ENCODE peak calls at places on chromosomes 16 and 17, in six cellular contexts. P, X, M, A, E and B are unnamed samples.

GRCh38 chr17:83012873-83013778 is 66.3 kb upstream of the METRNL start:
- DNase-seq in P (peak; percentile 99), X (no peak), M (no peak), A (no peak), E (no peak), B (no peak)

GRCh38 chr16:57394444-57394843 is 10.1 kb upstream of the CCL17 start:
- DNase-seq in P (no peak), X (no peak), M (no peak), A (peak; percentile 63), E (no peak), B (no peak)

GRCh38 chr16:49592507-49593422 is 219.2 kb downstream of the C16orf78 start:
- DNase-seq in P (peak; percentile 91), X (no peak), M (no peak), A (peak; percentile 41), E (no peak), B (peak; percentile 85)

GRCh38 chr17:47948706-47949196 is 7.4 kb downstream of the PNPO start:
- DNase-seq in P (no peak), X (no peak), M (no peak), A (peak; percentile 52), E (no peak), B (no peak)

GRCh38 chr16:63921737-63922136 is 1200.1 kb downstream of the CDH11 start:
- DNase-seq in P (peak; percentile 14), X (no peak), M (no peak), A (no peak), E (no peak), B (no peak)

GRCh38 chr16:23398987-23399805 is 53.8 kb downstream of the COG7 start:
- DNase-seq in P (no peak), X (no peak), M (peak; percentile 34), A (no peak), E (peak; percentile 66), B (peak; percentile 93)

GRCh38 chr17:40915199-40915661 is 22.2 kb downstream of the KRT23 start:
- DNase-seq in P (no peak), X (no peak), M (no peak), A (peak; percentile 49), E (no peak), B (no peak)

GRCh38 chr17:7107795-7108559 is 6.6 kb downstream of the ASGR2 start:
- DNase-seq in P (peak; percentile 62), X (no peak), M (no peak), A (no peak), E (no peak), B (no peak)

GRCh38 chr17:36942031-36942599 is 4.8 kb downstream of the LHX1 start:
- DNase-seq in P (peak; percentile 59), X (no peak), M (no peak), A (no peak), E (no peak), B (peak; percentile 62)

GRCh38 chr17:10033449-10033848 is 128.4 kb upstream of the RCVRN start:
- DNase-seq in P (no peak), X (no peak), M (no peak), A (no peak), E (no peak), B (no peak)

GRCh38 chr16:54135361-54136275 is 151.0 kb downstream of the IRX3 start:
- DNase-seq in P (peak; percentile 82), X (no peak), M (no peak), A (no peak), E (no peak), B (no peak)

GRCh38 chr16:51648521-51648920 is 497.5 kb upstream of the SALL1 start:
- DNase-seq in P (no peak), X (no peak), M (no peak), A (no peak), E (no peak), B (no peak)

GRCh38 chr16:68445458-68445857 is 2.9 kb downstream of the SMPD3 start:
- DNase-seq in P (peak; percentile 84), X (no peak), M (no peak), A (no peak), E (peak; percentile 55), B (peak; percentile 94)

GRCh38 chr16:923184-923583 is 47.6 kb downstream of the LMF1 start:
- DNase-seq in P (no peak), X (no peak), M (no peak), A (no peak), E (no peak), B (no peak)

GRCh38 chr16:8519643-8520042 is 70.7 kb downstream of the TMEM114 start:
- DNase-seq in P (no peak), X (no peak), M (no peak), A (no peak), E (no peak), B (no peak)

DNA sequence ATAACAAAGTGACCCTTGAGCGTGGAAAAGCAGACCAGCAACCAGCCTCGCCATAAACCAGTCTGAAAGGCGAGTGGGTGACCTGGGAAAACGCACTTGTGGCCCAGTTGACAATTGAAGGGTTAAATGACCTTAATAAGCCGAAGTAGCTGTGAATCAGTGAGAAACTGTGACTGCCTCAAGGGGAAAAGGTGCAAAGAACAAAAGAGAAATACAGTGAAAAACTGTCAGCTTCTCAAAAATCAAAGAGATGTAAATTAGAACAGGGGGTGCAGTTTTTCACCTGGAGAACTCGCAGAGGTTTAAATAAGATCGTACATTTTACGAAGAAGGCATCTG is 124.1 kb downstream of the CMIP start:
- DNase-seq in P (no peak), X (no peak), M (no peak), A (no peak), E (no peak), B (no peak)
- H3K4me1 ChIP-seq in P (peaks cover 28% of the 10 kb centered on the region), X (no peaks in the 10 kb centered on the region), M (peaks cover 9% of the 10 kb centered on the region), A (peaks cover 12% of the 10 kb centered on the region), E (peaks cover 16% of the 10 kb centered on the region), B (no peaks in the 10 kb centered on the region)

GRCh38 chr16:27432600-27432957 is 30.6 kb downstream of the IL21R start:
- DNase-seq in P (peak; percentile 97), X (no peak), M (no peak), A (no peak), E (peak; percentile 6), B (no peak)
- H3K4me1 ChIP-seq in P (peaks cover 9% of the 10 kb centered on the region), X (peaks cover 6% of the 10 kb centered on the region), M (no peaks in the 10 kb centered on the region), A (no peaks in the 10 kb centered on the region), E (no peaks in the 10 kb centered on the region), B (no peaks in the 10 kb centered on the region)

GRCh38 chr17:12530126-12530525 is 135.6 kb upstream of the MYOCD start:
- DNase-seq in P (no peak), X (no peak), M (no peak), A (no peak), E (no peak), B (no peak)
- H3K4me1 ChIP-seq in P (no peaks in the 10 kb centered on the region), X (no peaks in the 10 kb centered on the region), M (no peaks in the 10 kb centered on the region), A (no peaks in the 10 kb centered on the region), E (no peaks in the 10 kb centered on the region), B (no peaks in the 10 kb centered on the region)

GRCh38 chr17:81097134-81097942 is 62.4 kb downstream of the BAIAP2 start:
- DNase-seq in P (peak; percentile 99), X (peak; percentile 59), M (peak; percentile 76), A (peak; percentile 94), E (peak; percentile 71), B (peak; percentile 72)

GRCh38 chr17:81095608-81095888 is 60.6 kb downstream of the BAIAP2 start:
- DNase-seq in P (no peak), X (no peak), M (no peak), A (no peak), E (no peak), B (no peak)

GRCh38 chr17:81096741-81097133 is 61.8 kb downstream of the BAIAP2 start:
- DNase-seq in P (no peak), X (no peak), M (no peak), A (no peak), E (no peak), B (no peak)

GRCh38 chr17:81099888-81100287 is 64.9 kb downstream of the BAIAP2 start:
- DNase-seq in P (no peak), X (no peak), M (no peak), A (no peak), E (no peak), B (no peak)

DNA sequence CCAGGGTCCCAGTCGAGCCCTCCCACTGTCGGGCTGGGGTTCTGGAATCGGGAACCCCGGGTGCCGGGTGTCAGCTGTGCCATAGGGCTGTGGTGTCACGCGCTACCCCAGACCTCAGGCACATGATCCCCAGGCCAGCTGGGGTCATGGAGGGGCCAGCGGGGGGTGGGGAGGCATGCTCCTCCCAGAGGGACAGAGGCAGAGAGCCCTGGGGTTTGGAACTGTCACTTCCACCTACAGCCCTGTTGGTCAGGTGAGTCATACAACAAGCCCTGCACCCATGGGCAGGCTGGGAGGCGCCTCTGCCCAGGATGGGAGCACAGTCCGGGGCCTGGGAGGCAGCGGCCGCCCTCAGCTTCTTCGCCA is 63.0 kb downstream of the BAIAP2 start:
- DNase-seq in P (peak; percentile 97), X (no peak), M (peak; percentile 34), A (peak; percentile 40), E (no peak), B (no peak)
- H3K4me1 ChIP-seq in P (peaks cover 42% of the 10 kb centered on the region), X (peaks cover 60% of the 10 kb centered on the region), M (peaks cover 28% of the 10 kb centered on the region), A (peaks cover 44% of the 10 kb centered on the region), E (peaks cover 12% of the 10 kb centered on the region), B (peaks cover 6% of the 10 kb centered on the region)

GRCh38 chr17:66413564-66414520 is 111.4 kb downstream of the PRKCA start:
- DNase-seq in P (no peak), X (no peak), M (no peak), A (no peak), E (no peak), B (no peak)
- H3K4me1 ChIP-seq in P (no peaks in the 10 kb centered on the region), X (peaks cover 34% of the 10 kb centered on the region), M (no peaks in the 10 kb centered on the region), A (peaks cover 8% of the 10 kb centered on the region), E (peaks cover 4% of the 10 kb centered on the region), B (no peaks in the 10 kb centered on the region)

GRCh38 chr17:78197147-78197830 is 10.1 kb downstream of the AFMID start:
- DNase-seq in P (peak; percentile 19), X (no peak), M (peak; percentile 42), A (no peak), E (no peak), B (no peak)

GRCh38 chr17:78186689-78187595 is at the start of the genes AFMID and TK1:
- DNase-seq in P (peak; percentile 100), X (peak; percentile 72), M (peak; percentile 96), A (peak; percentile 98), E (peak; percentile 96), B (peak; percentile 98)

GRCh38 chr17:78196712-78197111 is 9.6 kb downstream of the AFMID start:
- DNase-seq in P (no peak), X (no peak), M (no peak), A (no peak), E (no peak), B (no peak)

DNA sequence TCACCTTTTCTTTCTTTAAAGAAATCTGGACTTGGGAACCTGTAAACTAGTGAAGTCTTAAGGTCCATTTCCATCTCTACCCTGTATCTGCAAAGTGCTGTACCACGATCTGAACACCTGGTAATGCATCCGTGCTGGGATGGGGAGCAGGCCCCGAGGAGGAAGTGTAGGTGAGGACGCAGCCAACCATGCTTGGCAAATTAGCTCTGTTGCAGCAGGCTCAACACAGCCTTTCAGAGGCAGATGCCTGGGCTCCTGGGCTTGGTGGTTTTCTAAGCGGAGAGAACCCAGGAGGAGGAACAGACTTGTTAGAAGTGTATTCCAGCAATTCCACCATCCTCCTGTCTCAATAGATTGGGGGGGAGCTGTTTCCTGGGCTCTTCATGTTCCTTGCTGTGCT is 5.5 kb downstream of the AFMID start:
- DNase-seq in P (peak; percentile 14), X (no peak), M (no peak), A (no peak), E (no peak), B (no peak)
- H3K4me1 ChIP-seq in P (peaks cover 5% of the 10 kb centered on the region), X (peaks cover 5% of the 10 kb centered on the region), M (peaks cover 31% of the 10 kb centered on the region), A (peaks cover 4% of the 10 kb centered on the region), E (peaks cover 4% of the 10 kb centered on the region), B (peaks cover 10% of the 10 kb centered on the region)

GRCh38 chr16:87849419-87850008 is 19.8 kb downstream of the SLC7A5 start:
- DNase-seq in P (peak; percentile 88), X (no peak), M (no peak), A (no peak), E (no peak), B (no peak)
- H3K4me1 ChIP-seq in P (peaks cover 26% of the 10 kb centered on the region), X (peaks cover 21% of the 10 kb centered on the region), M (peaks cover 42% of the 10 kb centered on the region), A (peaks cover 48% of the 10 kb centered on the region), E (peaks cover 7% of the 10 kb centered on the region), B (peaks cover 39% of the 10 kb centered on the region)